ENCODE peak calls at places on chromosomes 6 and 20, in four cellular contexts. K is T-helper 9 cell; N is stimulated activated CD4-positive, alpha-beta T cell treated with anti-CD3 and anti-CD28 coated beads, Interleukin-1b, Interleukin-23, amount 100 ng/mL, for 4 hours; X is choroid plexus epithelial cell. R is an unnamed sample.

GRCh38 chr6:52285174-52286068 is 879 bp upstream of the MCM3 start:
- DNase-seq in K (no peak), N (no peak), X (no peak), R (no peak)

GRCh38 chr20:21395666-21396044 is 1.7 kb downstream of the NKX2-4 start:
- DNase-seq in K (peak), X (no peak), N (peak), R (no peak)

GRCh38 chr6:47034919-47035318 is 7.2 kb downstream of the ADGRF1 start:
- DNase-seq in X (peak), N (no peak), K (no peak), R (peak)

GRCh38 chr6:145025488-145025887 is 709.8 kb downstream of the EPM2A start:
- DNase-seq in X (no peak), N (no peak), K (no peak), R (no peak)

GRCh38 chr6:62175195-62175594 is 110.8 kb downstream of the KHDRBS2 start:
- DNase-seq in X (no peak), N (no peak), K (no peak), R (no peak)

GRCh38 chr20:47782920-47783552 is 2.2 kb downstream of the SULF2 start:
- DNase-seq in N (no peak), X (no peak), K (no peak), R (no peak)

GRCh38 chr20:61263084-61263695 is 11.1 kb downstream of the CDH4 start:
- DNase-seq in K (peak), N (no peak), X (peak), R (peak)

GRCh38 chr20:22489614-22490286 is 94.6 kb downstream of the FOXA2 start:
- DNase-seq in K (no peak), N (no peak), X (no peak), R (no peak)

GRCh38 chr6:159758031-159759001 is 3.5 kb upstream of the ACAT2 start:
- DNase-seq in K (no peak), N (no peak), X (peak), R (peak)

GRCh38 chr20:60117040-60117439 is 158.8 kb downstream of the CDH26 start:
- DNase-seq in X (peak), K (no peak), N (no peak), R (no peak)

GRCh38 chr6:107314644-107315043 is 144.7 kb downstream of the PDSS2 start:
- DNase-seq in X (no peak), N (no peak), K (no peak), R (no peak)

GRCh38 chr20:51712501-51713212 is 55.5 kb downstream of the ATP9A start:
- DNase-seq in X (peak), K (no peak), N (no peak), R (peak)